ENCODE peak calls at places on chromosome 15, in nine cellular contexts. F, Z, K, A, M, D, O, J and B are unnamed samples.
A peak's percentile ranks its signal among the peaks of the same experiment; 100 is the strongest.

GRCh38 chr15:63475670-63476069 is 28.7 kb upstream of the USP3 start:
- DNase-seq in F (no peak), Z (no peak), K (no peak), A (no peak), M (no peak), D (no peak), O (no peak), J (no peak), B (no peak)

GRCh38 chr15:90982135-90982534 is 12.2 kb downstream of the PRC1 start:
- DNase-seq in F (no peak), Z (no peak), K (no peak), A (no peak), M (no peak), D (no peak), O (no peak), J (no peak), B (no peak)

GRCh38 chr15:61033938-61034792 is 194.9 kb downstream of the RORA start:
- DNase-seq in F (no peak), Z (no peak), K (no peak), A (no peak), M (no peak), D (no peak), O (no peak), J (no peak), B (no peak)

GRCh38 chr15:85813234-85813633 is 18.5 kb upstream of the KLHL25 start:
- DNase-seq in F (no peak), Z (no peak), K (no peak), A (no peak), M (no peak), D (no peak), O (no peak), J (no peak), B (no peak)

GRCh38 chr15:98881526-98882517 is 125.8 kb downstream of the PGPEP1L start:
- DNase-seq in F (no peak), Z (no peak), K (no peak), A (no peak), M (no peak), D (peak; percentile 65), O (no peak), J (no peak), B (no peak)

GRCh38 chr15:101520395-101520794 is 30.9 kb upstream of the PCSK6 start:
- DNase-seq in F (no peak), Z (no peak), K (no peak), A (no peak), M (no peak), D (no peak), O (no peak), J (peak; percentile 2), B (no peak)

GRCh38 chr15:46525984-46526725 is 891.3 kb downstream of the SQOR start:
- DNase-seq in F (no peak), Z (no peak), K (no peak), A (no peak), M (no peak), D (no peak), O (no peak), J (peak; percentile 38), B (no peak)

GRCh38 chr15:95684693-95685115 is 645.8 kb upstream of the NR2F2 start:
- DNase-seq in F (no peak), Z (no peak), K (no peak), A (no peak), M (no peak), D (peak; percentile 87), O (no peak), J (no peak), B (no peak)

GRCh38 chr15:85702321-85703230 is 92.1 kb downstream of the KLHL25 start:
- DNase-seq in F (no peak), Z (no peak), K (no peak), A (no peak), M (no peak), D (no peak), O (no peak), J (no peak), B (no peak)

GRCh38 chr15:99436472-99437314 is 129.1 kb upstream of the MEF2A start:
- DNase-seq in F (peak; percentile 20), Z (no peak), K (peak; percentile 17), A (peak; percentile 19), M (no peak), D (no peak), O (no peak), J (peak; percentile 14), B (peak; percentile 64)

GRCh38 chr15:75202251-75203016 is 752 bp downstream of the C15orf39 start:
- DNase-seq in F (peak; percentile 85), Z (peak; percentile 86), K (peak; percentile 70), A (peak; percentile 86), M (no peak), D (peak; percentile 62), O (no peak), J (peak; percentile 87), B (peak; percentile 90)

GRCh38 chr15:26983822-26984221 is 12.8 kb downstream of the GABRG3 start:
- DNase-seq in F (no peak), Z (no peak), K (no peak), A (no peak), M (no peak), D (no peak), O (no peak), J (no peak), B (no peak)

GRCh38 chr15:44137750-44138149 is 57.3 kb downstream of the FRMD5 start:
- DNase-seq in F (no peak), Z (no peak), K (no peak), A (no peak), M (no peak), D (peak; percentile 71), O (no peak), J (peak; percentile 46), B (no peak)

GRCh38 chr15:55270301-55270700 is 19.3 kb downstream of the RAB27A start:
- DNase-seq in F (no peak), Z (no peak), K (no peak), A (no peak), M (no peak), D (no peak), O (no peak), J (no peak), B (no peak)
- H3K4me1 ChIP-seq in F (peaks cover 5% of the 10 kb centered on the region), Z (no peaks in the 10 kb centered on the region), K (no peaks in the 10 kb centered on the region), A (peaks cover 76% of the 10 kb centered on the region), M (no peaks in the 10 kb centered on the region), D (no peaks in the 10 kb centered on the region), O (no peaks in the 10 kb centered on the region), J (no peaks in the 10 kb centered on the region), B (no peaks in the 10 kb centered on the region)

DNA sequence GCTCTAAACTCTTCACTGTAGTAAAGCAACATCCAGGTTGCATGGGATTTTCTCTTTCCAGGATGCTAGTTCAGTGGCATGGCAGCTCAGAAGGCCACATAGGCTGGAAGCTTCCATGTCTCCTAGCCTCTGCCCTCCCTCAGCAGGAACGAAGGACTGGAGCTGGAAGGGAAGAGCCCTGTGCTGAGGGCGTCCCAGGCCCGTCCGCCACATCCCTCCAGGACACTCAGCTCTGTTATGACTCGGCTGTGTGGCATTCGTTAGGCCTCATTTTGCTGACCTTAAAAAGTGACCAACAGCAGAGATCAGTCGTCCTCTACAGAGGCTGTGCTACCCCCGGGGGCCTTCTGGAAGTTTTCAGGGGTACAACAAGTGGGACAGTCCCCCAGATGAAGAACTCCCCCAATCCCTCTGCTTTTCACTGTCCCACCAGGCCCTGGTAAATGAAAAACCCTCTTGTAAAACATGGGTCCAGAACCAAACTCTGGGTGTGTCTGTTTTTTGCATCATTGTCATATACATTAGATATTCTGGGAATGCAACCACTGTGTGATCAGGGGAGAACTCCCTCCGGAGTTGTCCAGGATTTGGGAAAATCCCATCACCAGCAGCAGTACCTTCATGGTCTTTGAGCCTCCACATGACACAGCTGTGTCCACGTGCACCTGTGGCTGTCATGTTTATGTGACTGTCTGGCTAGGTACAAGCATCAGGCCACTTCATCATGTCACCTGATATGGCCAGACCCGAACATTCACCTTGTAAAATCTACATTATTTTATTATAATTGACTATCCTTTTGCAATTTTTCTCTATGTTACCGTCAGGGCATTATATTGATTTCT is 149.9 kb downstream of the OR4M2 start:
- DNase-seq in F (no peak), Z (no peak), K (no peak), A (no peak), M (no peak), D (no peak), O (no peak), J (no peak), B (no peak)
- H3K9me3 ChIP-seq in F (no peaks in the 10 kb centered on the region), Z (no peaks in the 10 kb centered on the region), K (no peaks in the 10 kb centered on the region), A (no peaks in the 10 kb centered on the region), M (peaks cover 81% of the 10 kb centered on the region), D (peaks cover 38% of the 10 kb centered on the region), O (peaks cover 14% of the 10 kb centered on the region), J (peaks cover 77% of the 10 kb centered on the region), B (no peaks in the 10 kb centered on the region)

DNA sequence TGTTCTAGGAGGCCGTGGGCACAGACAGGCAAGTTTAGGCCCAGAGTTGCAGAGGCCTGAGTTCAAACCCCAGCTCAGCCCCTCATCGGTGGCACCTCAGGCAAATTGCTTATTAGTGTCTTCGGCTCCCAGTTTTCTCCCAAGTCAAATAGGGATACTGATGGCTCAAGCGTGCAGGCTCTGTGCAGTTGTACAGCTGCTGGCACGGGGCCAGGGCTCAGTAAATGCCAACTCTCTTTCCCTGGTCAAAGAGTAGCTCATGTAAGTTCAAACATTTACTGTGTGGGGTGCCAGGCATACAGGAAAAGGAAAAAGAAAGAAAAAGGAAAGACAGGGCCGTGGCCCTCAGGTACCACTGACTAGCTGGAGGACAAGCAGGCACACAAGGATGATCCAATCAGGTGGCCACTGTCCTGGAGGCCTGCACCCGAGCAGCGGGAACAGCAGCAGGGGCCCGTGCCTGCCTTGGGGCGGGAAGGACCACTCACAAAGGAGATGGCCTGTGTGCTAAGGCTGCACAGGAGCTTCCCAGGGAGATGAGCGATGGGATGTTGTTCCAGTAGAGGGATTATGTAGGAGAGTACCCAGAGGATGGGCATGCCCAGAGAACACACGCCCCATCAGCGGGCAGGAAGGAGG is 70.8 kb downstream of the TBC1D2B start:
- DNase-seq in F (peak; percentile 94), Z (peak; percentile 94), K (no peak), A (no peak), M (no peak), D (no peak), O (no peak), J (peak; percentile 84), B (peak; percentile 70)
- H3K4me1 ChIP-seq in F (peaks cover 55% of the 10 kb centered on the region), Z (peaks cover 96% of the 10 kb centered on the region), K (peaks cover 15% of the 10 kb centered on the region), A (peaks cover 67% of the 10 kb centered on the region), M (peaks cover 4% of the 10 kb centered on the region), D (peaks cover 23% of the 10 kb centered on the region), O (peaks cover 5% of the 10 kb centered on the region), J (peaks cover 22% of the 10 kb centered on the region), B (peaks cover 32% of the 10 kb centered on the region)

GRCh38 chr15:49225572-49226281 is 55.7 kb downstream of the GALK2 start:
- DNase-seq in F (peak; percentile 28), Z (no peak), K (no peak), A (no peak), M (peak; percentile 71), D (peak; percentile 20), O (no peak), J (no peak), B (no peak)

GRCh38 chr15:49235446-49236207 is 65.6 kb downstream of the GALK2 start:
- DNase-seq in F (no peak), Z (peak; percentile 48), K (peak; percentile 69), A (no peak), M (no peak), D (peak; percentile 60), O (no peak), J (peak; percentile 54), B (peak; percentile 37)

GRCh38 chr15:49227602-49228001 is 57.6 kb downstream of the GALK2 start:
- DNase-seq in F (no peak), Z (no peak), K (no peak), A (no peak), M (no peak), D (no peak), O (no peak), J (no peak), B (no peak)

GRCh38 chr15:49232407-49232806 is 62.4 kb downstream of the GALK2 start:
- DNase-seq in F (no peak), Z (no peak), K (no peak), A (no peak), M (no peak), D (no peak), O (no peak), J (no peak), B (no peak)

GRCh38 chr15:49229922-49230321 is 59.9 kb downstream of the GALK2 start:
- DNase-seq in F (no peak), Z (no peak), K (no peak), A (no peak), M (no peak), D (no peak), O (no peak), J (no peak), B (no peak)
- H3K9me3 ChIP-seq in F (no peaks in the 10 kb centered on the region), Z (no peaks in the 10 kb centered on the region), K (peaks cover 14% of the 10 kb centered on the region), A (no peaks in the 10 kb centered on the region), M (peaks cover 2% of the 10 kb centered on the region), D (no peaks in the 10 kb centered on the region), O (peaks cover 32% of the 10 kb centered on the region), J (peaks cover 5% of the 10 kb centered on the region), B (no peaks in the 10 kb centered on the region)